ENCODE peak calls at places on chromosomes 16 and 17, in ten cellular contexts. I, R, Y, Q, M, L, W, P, S and A are unnamed samples.

GRCh38 chr16:56477096-56477878 is 25.9 kb downstream of the OGFOD1 start:
- DNase-seq in I (no peak), R (no peak), Y (peak), Q (peak), M (no peak), L (peak), W (no peak), P (no peak), S (no peak), A (no peak)

GRCh38 chr17:69760562-69760961 is 314.5 kb upstream of the KCNJ16 start:
- DNase-seq in I (no peak), R (no peak), Y (no peak), Q (peak), M (no peak), L (no peak), W (no peak), P (no peak), S (no peak), A (no peak)

GRCh38 chr17:58043221-58044181 is 36.5 kb upstream of the SRSF1 start:
- DNase-seq in I (no peak), R (no peak), Y (no peak), Q (no peak), M (no peak), L (no peak), W (no peak), P (no peak), S (peak), A (no peak)

GRCh38 chr16:27676807-27677206 is 126.9 kb downstream of the KATNIP start:
- DNase-seq in I (no peak), R (no peak), Y (no peak), Q (peak), M (no peak), L (no peak), W (no peak), P (no peak), S (no peak), A (no peak)

GRCh38 chr16:46496701-46497100 is 124.5 kb downstream of the SHCBP1 start:
- DNase-seq in I (no peak), R (no peak), Y (no peak), Q (no peak), M (no peak), L (no peak), W (no peak), P (no peak), S (no peak), A (no peak)

GRCh38 chr16:75256871-75257343 is 5.5 kb upstream of the BCAR1 start:
- DNase-seq in I (no peak), R (no peak), Y (no peak), Q (peak), M (peak), L (peak), W (no peak), P (peak), S (peak), A (no peak)

GRCh38 chr16:56911771-56912541 is 20.0 kb upstream of the HERPUD1 start:
- DNase-seq in I (peak), R (no peak), Y (no peak), Q (peak), M (peak), L (no peak), W (no peak), P (no peak), S (no peak), A (no peak)

GRCh38 chr16:57045694-57046381 is 46.5 kb upstream of the CPNE2 start:
- DNase-seq in I (peak), R (peak), Y (no peak), Q (peak), M (peak), L (peak), W (peak), P (peak), S (no peak), A (peak)

GRCh38 chr17:44007346-44008204 is 3.2 kb downstream of the NAGS start:
- DNase-seq in I (peak), R (no peak), Y (no peak), Q (peak), M (no peak), L (no peak), W (no peak), P (no peak), S (no peak), A (no peak)

GRCh38 chr16:89600427-89600826 is 13.0 kb upstream of the DPEP1 start:
- DNase-seq in I (no peak), R (no peak), Y (no peak), Q (no peak), M (no peak), L (no peak), W (no peak), P (no peak), S (no peak), A (no peak)

GRCh38 chr17:31744541-31744951 is 114.5 kb downstream of the COPRS start:
- DNase-seq in I (no peak), R (no peak), Y (no peak), Q (no peak), M (no peak), L (no peak), W (no peak), P (peak), S (no peak), A (peak)

GRCh38 chr16:80899804-80900592 is 95.6 kb upstream of the CDYL2 start:
- DNase-seq in I (peak), R (no peak), Y (no peak), Q (peak), M (peak), L (no peak), W (no peak), P (no peak), S (no peak), A (no peak)

GRCh38 chr16:22291860-22292692 is 5.1 kb upstream of the POLR3E start:
- DNase-seq in I (no peak), R (no peak), Y (no peak), Q (no peak), M (no peak), L (no peak), W (no peak), P (no peak), S (no peak), A (peak)

GRCh38 chr16:9840761-9841665 is 341.2 kb downstream of the GRIN2A start:
- DNase-seq in I (no peak), R (no peak), Y (no peak), Q (peak), M (no peak), L (no peak), W (no peak), P (no peak), S (no peak), A (no peak)

GRCh38 chr17:79993390-79994221 is 42.1 kb downstream of the TBC1D16 start:
- DNase-seq in I (peak), R (no peak), Y (peak), Q (peak), M (peak), L (peak), W (peak), P (peak), S (peak), A (peak)

GRCh38 chr16:68083861-68084503 is 1.2 kb upstream of the NFATC3 start:
- DNase-seq in I (no peak), R (no peak), Y (no peak), Q (peak), M (no peak), L (no peak), W (no peak), P (peak), S (peak), A (peak)

GRCh38 chr17:72421128-72422092 is 300.6 kb downstream of the SOX9 start:
- DNase-seq in I (no peak), R (no peak), Y (peak), Q (peak), M (no peak), L (no peak), W (peak), P (no peak), S (peak), A (no peak)

GRCh38 chr17:57557793-57558681 is 187.1 kb downstream of the CCDC182 start:
- DNase-seq in I (no peak), R (no peak), Y (no peak), Q (peak), M (no peak), L (peak), W (no peak), P (no peak), S (peak), A (no peak)

GRCh38 chr16:57667526-57668258 is 414 bp upstream of the ADGRG3 start:
- DNase-seq in I (peak), R (peak), Y (no peak), Q (peak), M (no peak), L (no peak), W (no peak), P (no peak), S (no peak), A (peak)

GRCh38 chr17:32444301-32445074 is at the start of gene PSMD11:
- DNase-seq in I (peak), R (peak), Y (peak), Q (peak), M (peak), L (peak), W (peak), P (peak), S (peak), A (peak)

GRCh38 chr16:12406158-12406557 is 397.5 kb downstream of the CPPED1 start:
- DNase-seq in I (no peak), R (no peak), Y (no peak), Q (no peak), M (no peak), L (no peak), W (no peak), P (no peak), S (no peak), A (no peak)

GRCh38 chr16:28905800-28906372 is 19.2 kb downstream of the RABEP2 start:
- DNase-seq in I (no peak), R (no peak), Y (no peak), Q (no peak), M (no peak), L (no peak), W (no peak), P (no peak), S (no peak), A (no peak)

GRCh38 chr17:391850-392249 is 39.2 kb upstream of the RPH3AL start:
- DNase-seq in I (no peak), R (no peak), Y (no peak), Q (no peak), M (no peak), L (no peak), W (no peak), P (no peak), S (no peak), A (no peak)

GRCh38 chr17:9907883-9908648 is 3.0 kb upstream of the RCVRN start:
- DNase-seq in I (no peak), R (no peak), Y (no peak), Q (no peak), M (no peak), L (no peak), W (no peak), P (peak), S (no peak), A (no peak)

GRCh38 chr17:7841622-7842379 is 7.8 kb downstream of the KDM6B start:
- DNase-seq in I (peak), R (peak), Y (peak), Q (peak), M (peak), L (peak), W (peak), P (peak), S (peak), A (peak)